ENCODE peak calls at places on chromosomes 12 and 14, in six cellular contexts. One of them, this sample, is unnamed.

GRCh38 chr12:85781751-85782150 is 54.5 kb downstream of the RASSF9 start:
- DNase-seq in H9: no peak
- DNase-seq in H1: no peak
- DNase-seq in mesendoderm: no peak
- DNase-seq in mesenchymal stem cell: no peak
- DNase-seq in neuronal stem cell: no peak
- DNase-seq in this sample: no peak

GRCh38 chr14:21014761-21015190 is 10.1 kb downstream of the NDRG2 start:
- DNase-seq in mesenchymal stem cell: peak
- DNase-seq in H1: peak
- DNase-seq in mesendoderm: peak
- DNase-seq in H9: peak
- DNase-seq in neuronal stem cell: peak
- DNase-seq in this sample: peak

GRCh38 chr12:21528953-21529352 is 2.9 kb downstream of the SPX start:
- DNase-seq in H1: no peak
- DNase-seq in neuronal stem cell: no peak
- DNase-seq in H9: no peak
- DNase-seq in mesendoderm: no peak
- DNase-seq in mesenchymal stem cell: no peak
- DNase-seq in this sample: no peak

GRCh38 chr14:91041450-91041849 is 19.0 kb downstream of the RPS6KA5 start:
- DNase-seq in H1: no peak
- DNase-seq in H9: no peak
- DNase-seq in mesenchymal stem cell: no peak
- DNase-seq in neuronal stem cell: no peak
- DNase-seq in mesendoderm: no peak
- DNase-seq in this sample: no peak

GRCh38 chr14:20332946-20333782 is at the start of gene CCNB1IP1:
- DNase-seq in mesenchymal stem cell: peak
- DNase-seq in mesendoderm: peak
- DNase-seq in neuronal stem cell: peak
- DNase-seq in H9: peak
- DNase-seq in H1: peak
- DNase-seq in this sample: peak

GRCh38 chr12:20006856-20007255 is 361.5 kb upstream of the PDE3A start:
- DNase-seq in H9: no peak
- DNase-seq in mesenchymal stem cell: no peak
- DNase-seq in neuronal stem cell: no peak
- DNase-seq in mesendoderm: no peak
- DNase-seq in H1: no peak
- DNase-seq in this sample: no peak

GRCh38 chr14:20623798-20624197 is 17.7 kb downstream of the OR6S1 start:
- DNase-seq in H1: no peak
- DNase-seq in neuronal stem cell: no peak
- DNase-seq in mesendoderm: no peak
- DNase-seq in H9: no peak
- DNase-seq in mesenchymal stem cell: no peak
- DNase-seq in this sample: no peak

GRCh38 chr14:24051789-24052655 is at the start of gene CARMIL3:
- DNase-seq in neuronal stem cell: peak
- DNase-seq in mesendoderm: peak
- DNase-seq in H1: peak
- DNase-seq in mesenchymal stem cell: peak
- DNase-seq in H9: peak
- DNase-seq in this sample: peak

GRCh38 chr12:57906821-57907220 is 34.5 kb upstream of the ATP23 start:
- DNase-seq in mesenchymal stem cell: no peak
- DNase-seq in H1: no peak
- DNase-seq in neuronal stem cell: no peak
- DNase-seq in mesendoderm: no peak
- DNase-seq in H9: no peak
- DNase-seq in this sample: no peak

DNA sequence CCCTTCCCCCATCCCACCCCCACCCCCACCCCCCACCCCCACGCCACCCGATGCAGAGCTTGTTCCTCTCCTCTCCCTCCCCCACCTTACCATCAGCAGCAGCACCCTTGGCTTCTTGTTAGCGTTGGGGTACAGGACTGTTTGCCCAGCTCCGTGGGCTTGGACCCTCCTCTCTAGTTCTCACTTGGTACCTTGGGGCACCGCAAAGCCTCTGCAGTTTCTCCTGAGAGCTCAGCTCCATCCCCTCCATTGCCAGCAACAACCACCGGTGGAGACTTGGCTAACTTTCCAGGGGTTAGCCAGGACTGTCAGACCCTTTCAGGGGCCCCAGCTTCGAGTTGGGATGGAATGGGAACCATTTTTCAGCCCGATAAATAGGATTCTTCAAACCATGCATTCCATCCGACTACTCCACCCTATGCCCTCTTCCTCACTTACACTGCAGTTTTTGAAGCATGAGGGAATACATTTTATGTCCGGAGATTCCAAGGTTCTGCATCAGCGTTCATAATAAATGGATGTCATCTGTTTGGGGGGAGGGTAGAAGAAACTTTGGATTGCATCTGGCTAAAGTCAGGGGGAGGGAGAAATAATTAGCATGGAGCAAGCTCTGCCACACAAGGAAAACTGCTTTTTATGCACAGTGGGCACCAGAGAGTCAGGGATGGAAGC is 1.1 kb downstream of the SCN8A start:
- DNase-seq in neuronal stem cell: peak
- DNase-seq in mesenchymal stem cell: peak
- DNase-seq in H9: no peak
- DNase-seq in mesendoderm: peak
- DNase-seq in H1: peak
- DNase-seq in this sample: peak
- H2BK15ac ChIP-seq in neuronal stem cell: no peak
- H2BK15ac ChIP-seq in mesenchymal stem cell: no peak
- H2BK15ac ChIP-seq in H9: no peak
- H2BK15ac ChIP-seq in mesendoderm: no peak
- H2BK15ac ChIP-seq in H1: no peak
- H2BK15ac ChIP-seq in this sample: no peak

GRCh38 chr12:2287151-2287550 is 234.4 kb downstream of the CACNA1C start:
- DNase-seq in H1: no peak
- DNase-seq in H9: no peak
- DNase-seq in mesenchymal stem cell: no peak
- DNase-seq in neuronal stem cell: no peak
- DNase-seq in mesendoderm: no peak
- DNase-seq in this sample: no peak

GRCh38 chr12:2286461-2287131 is 233.8 kb downstream of the CACNA1C start:
- DNase-seq in H1: no peak
- DNase-seq in mesenchymal stem cell: peak
- DNase-seq in neuronal stem cell: no peak
- DNase-seq in H9: no peak
- DNase-seq in mesendoderm: no peak
- DNase-seq in this sample: no peak

GRCh38 chr12:2288001-2288400 is 235.2 kb downstream of the CACNA1C start:
- DNase-seq in mesenchymal stem cell: peak
- DNase-seq in mesendoderm: peak
- DNase-seq in H1: no peak
- DNase-seq in H9: no peak
- DNase-seq in neuronal stem cell: no peak
- DNase-seq in this sample: peak

GRCh38 chr12:2288471-2288870 is 235.7 kb downstream of the CACNA1C start:
- DNase-seq in H1: no peak
- DNase-seq in mesendoderm: no peak
- DNase-seq in neuronal stem cell: no peak
- DNase-seq in mesenchymal stem cell: no peak
- DNase-seq in H9: no peak
- DNase-seq in this sample: no peak

DNA sequence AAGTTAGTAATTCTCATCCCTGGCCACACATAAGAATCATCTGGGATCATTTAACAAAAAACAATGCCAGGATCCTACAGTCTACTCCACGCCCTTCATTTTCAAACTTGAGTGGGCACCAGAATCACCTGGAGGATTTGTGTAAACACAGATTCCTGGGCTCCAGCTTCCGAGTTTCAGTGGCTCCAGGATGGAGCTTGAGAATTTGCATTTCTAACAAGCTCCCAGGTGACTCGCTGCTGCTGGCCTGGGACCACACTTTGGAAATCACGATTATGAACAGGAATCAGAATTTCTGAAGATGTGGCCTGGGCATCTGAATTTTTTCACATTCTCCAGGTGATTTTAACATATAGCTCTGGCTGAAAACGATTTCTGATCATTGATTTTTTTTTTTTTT is 234.8 kb downstream of the CACNA1C start:
- DNase-seq in mesenchymal stem cell: no peak
- DNase-seq in mesendoderm: no peak
- DNase-seq in neuronal stem cell: no peak
- DNase-seq in H9: no peak
- DNase-seq in H1: no peak
- DNase-seq in this sample: no peak
- H2BK5ac ChIP-seq in mesenchymal stem cell: no peak
- H2BK5ac ChIP-seq in mesendoderm: no peak
- H2BK5ac ChIP-seq in neuronal stem cell: no peak
- H2BK5ac ChIP-seq in H9: no peak
- H2BK5ac ChIP-seq in H1: no peak
- H2BK5ac ChIP-seq in this sample: no peak

DNA sequence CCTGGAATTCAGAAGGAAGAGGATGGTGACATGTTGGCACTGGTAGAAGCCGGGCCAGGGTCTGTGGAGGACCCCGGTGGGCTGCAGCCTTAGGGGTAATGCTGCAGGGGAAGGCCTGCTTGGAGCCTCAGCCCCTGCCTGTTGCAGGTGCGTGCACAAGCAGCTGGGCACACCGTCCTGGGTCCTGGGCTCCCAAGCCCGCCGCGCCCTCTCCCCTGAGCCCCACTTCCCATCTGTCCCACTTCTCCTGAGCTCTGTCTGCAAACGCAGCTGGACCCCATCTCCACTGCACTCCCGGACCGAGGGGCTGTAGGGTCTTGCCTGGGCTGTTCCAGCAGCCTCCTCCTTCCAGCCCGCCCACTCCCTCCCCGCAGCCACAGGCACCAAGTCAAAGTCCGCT is 116.8 kb downstream of the GLT1D1 start:
- DNase-seq in neuronal stem cell: no peak
- DNase-seq in mesenchymal stem cell: no peak
- DNase-seq in H9: no peak
- DNase-seq in mesendoderm: no peak
- DNase-seq in H1: no peak
- DNase-seq in this sample: no peak
- H2BK15ac ChIP-seq in neuronal stem cell: peak
- H2BK15ac ChIP-seq in mesenchymal stem cell: no peak
- H2BK15ac ChIP-seq in H9: no peak
- H2BK15ac ChIP-seq in mesendoderm: no peak
- H2BK15ac ChIP-seq in H1: no peak
- H2BK15ac ChIP-seq in this sample: no peak

DNA sequence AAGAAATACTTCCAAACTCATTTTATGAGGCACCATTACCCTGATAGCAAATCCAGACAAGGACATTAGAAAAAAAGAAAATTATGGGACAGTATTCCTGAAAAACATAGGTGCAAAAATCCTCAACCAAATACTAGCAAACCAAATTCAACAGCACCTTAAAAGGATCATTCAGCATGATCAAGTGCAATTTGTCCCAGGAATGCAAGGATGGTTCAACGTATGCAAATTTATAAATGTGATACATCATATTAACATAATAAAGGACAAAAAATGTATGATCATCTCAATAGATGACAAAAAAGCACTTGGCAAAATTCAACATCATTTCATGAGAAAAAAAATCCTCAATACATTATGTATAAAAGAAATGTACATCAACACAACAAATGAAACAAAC is 162.9 kb downstream of the DUSP6 start:
- DNase-seq in H9: no peak
- DNase-seq in mesenchymal stem cell: no peak
- DNase-seq in neuronal stem cell: no peak
- DNase-seq in H1: no peak
- DNase-seq in mesendoderm: no peak
- DNase-seq in this sample: no peak
- H2BK5ac ChIP-seq in H9: no peak
- H2BK5ac ChIP-seq in mesenchymal stem cell: no peak
- H2BK5ac ChIP-seq in neuronal stem cell: no peak
- H2BK5ac ChIP-seq in H1: no peak
- H2BK5ac ChIP-seq in mesendoderm: no peak
- H2BK5ac ChIP-seq in this sample: no peak

GRCh38 chr14:54798465-54799124 is 104.0 kb downstream of the GCH1 start:
- DNase-seq in H9: no peak
- DNase-seq in mesenchymal stem cell: no peak
- DNase-seq in mesendoderm: peak
- DNase-seq in H1: no peak
- DNase-seq in neuronal stem cell: no peak
- DNase-seq in this sample: no peak
- H2BK15ac ChIP-seq in H9: no peak
- H2BK15ac ChIP-seq in mesenchymal stem cell: no peak
- H2BK15ac ChIP-seq in mesendoderm: no peak
- H2BK15ac ChIP-seq in H1: no peak
- H2BK15ac ChIP-seq in neuronal stem cell: no peak
- H2BK15ac ChIP-seq in this sample: no peak